ENCODE peak calls at places on chromosomes 12 and 14, in seven cellular contexts. N, F, A, S, J, O and Z are unnamed samples.

GRCh38 chr14:78764240-78764639 is 594.1 kb downstream of the NRXN3 start:
- DNase-seq in N (no peak), A (no peak), S (peak), O (no peak), J (no peak), F (no peak), Z (no peak)

GRCh38 chr14:101495827-101496778 is 65.2 kb upstream of the DIO3 start:
- DNase-seq in S (no peak), O (no peak), J (no peak), F (no peak), A (no peak), N (no peak), Z (no peak)

GRCh38 chr14:94145902-94146527 is 16.6 kb upstream of the IFI27L2 start:
- DNase-seq in F (no peak), A (no peak), N (no peak), S (no peak), O (peak), J (no peak), Z (no peak)

GRCh38 chr12:117147639-117148038 is 42.6 kb downstream of the FBXO21 start:
- DNase-seq in A (no peak), N (no peak), S (no peak), F (no peak), O (no peak), J (no peak), Z (no peak)

GRCh38 chr12:22312336-22312735 is 22.2 kb downstream of the ST8SIA1 start:
- DNase-seq in S (peak), O (no peak), A (no peak), N (peak), J (peak), F (no peak), Z (peak)

GRCh38 chr14:72608391-72609204 is 285.3 kb downstream of the DPF3 start:
- DNase-seq in N (peak), J (peak), S (peak), O (no peak), F (no peak), A (no peak), Z (no peak)

GRCh38 chr12:120720234-120720968 is 5.2 kb upstream of the ACADS start:
- DNase-seq in J (peak), S (peak), F (no peak), N (peak), O (no peak), A (no peak), Z (no peak)

GRCh38 chr12:123264642-123265041 is 7.0 kb downstream of the CDK2AP1 start:
- DNase-seq in A (peak), S (no peak), J (peak), F (no peak), N (no peak), O (no peak), Z (no peak)

GRCh38 chr12:95054206-95054605 is 19.2 kb downstream of the NR2C1 start:
- DNase-seq in O (no peak), F (no peak), A (no peak), N (no peak), J (no peak), S (peak), Z (no peak)

GRCh38 chr14:91904483-91904882 is 37.1 kb upstream of the TC2N start:
- DNase-seq in A (no peak), O (no peak), S (no peak), F (no peak), J (no peak), N (no peak), Z (no peak)

GRCh38 chr14:59882957-59883356 is 12.4 kb upstream of the RTN1 start:
- DNase-seq in F (no peak), N (no peak), J (no peak), S (no peak), O (no peak), A (no peak), Z (no peak)

GRCh38 chr14:80587096-80587724 is 354.3 kb downstream of the CEP128 start:
- DNase-seq in O (peak), J (peak), N (peak), A (no peak), F (peak), S (peak), Z (no peak)

GRCh38 chr12:75692883-75693282 is 181.5 kb upstream of the KRR1 start:
- DNase-seq in O (no peak), F (no peak), A (no peak), N (no peak), S (peak), J (no peak), Z (no peak)

GRCh38 chr14:102155150-102155549 is 15.5 kb downstream of the WDR20 start:
- DNase-seq in A (no peak), F (no peak), J (no peak), O (no peak), N (no peak), S (peak), Z (no peak)

GRCh38 chr12:54173066-54173726 is 15.6 kb downstream of the SMUG1 start:
- DNase-seq in J (no peak), N (peak), O (peak), A (peak), F (peak), S (peak), Z (peak)

GRCh38 chr12:2415568-2415944 is 362.8 kb downstream of the CACNA1C start:
- DNase-seq in J (no peak), A (no peak), F (no peak), S (no peak), O (no peak), N (no peak), Z (no peak)

GRCh38 chr14:105192866-105193731 is 12.0 kb upstream of the NUDT14 start:
- DNase-seq in F (no peak), A (peak), J (no peak), S (peak), O (no peak), N (no peak), Z (no peak)

GRCh38 chr12:12219664-12220063 is 47.2 kb downstream of the LRP6 start:
- DNase-seq in N (no peak), F (no peak), A (no peak), S (no peak), O (no peak), J (no peak), Z (no peak)

GRCh38 chr12:544941-545635 is 85.3 kb downstream of the B4GALNT3 start:
- DNase-seq in N (no peak), F (no peak), S (no peak), O (no peak), A (no peak), J (no peak), Z (no peak)

GRCh38 chr12:29104495-29104894 is 44.6 kb upstream of the FAR2 start:
- DNase-seq in N (no peak), O (no peak), F (no peak), A (no peak), S (no peak), J (no peak), Z (no peak)

GRCh38 chr12:6312529-6313325 is 2.2 kb downstream of the PLEKHG6 start:
- DNase-seq in J (no peak), O (no peak), S (no peak), F (peak), A (no peak), N (no peak), Z (peak)